ENCODE peak calls at places on chromosomes 13 and 19, in nine cellular contexts. M is neural progenitor cell, Q is A549, A is upper lobe of left lung, S is psoas muscle, V is ovary, U is cardiac muscle cell, R is heart left ventricle, P is AG04450. B is an unnamed sample.

GRCh38 chr13:25330541-25330940 is 29.1 kb downstream of the NUP58 start:
- DNase-seq in M (no peak), Q (no peak), A (no peak), S (no peak), V (no peak), U (peak), R (no peak), P (no peak), B (no peak)

GRCh38 chr13:81779896-81780295 is 1439.0 kb upstream of the SPRY2 start:
- DNase-seq in M (no peak), Q (no peak), A (no peak), S (no peak), V (no peak), U (no peak), R (no peak), P (no peak), B (no peak)

GRCh38 chr13:26965976-26966375 is 205.4 kb upstream of the GPR12 start:
- DNase-seq in M (no peak), Q (no peak), A (no peak), S (peak), V (peak), U (peak), R (peak), P (peak), B (no peak)

GRCh38 chr13:26956532-26957142 is 196.1 kb upstream of the GPR12 start:
- DNase-seq in M (no peak), Q (no peak), A (no peak), S (no peak), V (no peak), U (no peak), R (no peak), P (no peak), B (no peak)

GRCh38 chr13:34076943-34077703 is 259.2 kb downstream of the RFC3 start:
- DNase-seq in M (peak), Q (peak), A (no peak), S (no peak), V (no peak), U (peak), R (no peak), P (no peak), B (no peak)

GRCh38 chr19:48372904-48373303 is 8.7 kb downstream of the SYNGR4 start:
- DNase-seq in M (no peak), Q (no peak), A (no peak), S (no peak), V (no peak), U (no peak), R (no peak), P (no peak), B (peak)

GRCh38 chr19:51821511-51821910 is 26.6 kb downstream of the FPR3 start:
- DNase-seq in M (no peak), Q (no peak), A (no peak), S (no peak), V (no peak), U (no peak), R (no peak), P (no peak), B (no peak)

GRCh38 chr13:101925731-101926130 is 473.3 kb downstream of the ITGBL1 start:
- DNase-seq in M (peak), Q (no peak), A (no peak), S (no peak), V (no peak), U (no peak), R (no peak), P (no peak), B (no peak)

GRCh38 chr13:73715910-73716257 is 418.3 kb downstream of the KLF12 start:
- DNase-seq in M (no peak), Q (no peak), A (no peak), S (no peak), V (no peak), U (no peak), R (no peak), P (no peak), B (peak)

GRCh38 chr13:91185294-91185863 is 162.1 kb upstream of the MIR17HG start:
- DNase-seq in M (peak), Q (no peak), A (no peak), S (no peak), V (no peak), U (peak), R (no peak), P (no peak), B (no peak)

GRCh38 chr13:30846311-30846710 is 59.8 kb upstream of the MEDAG start:
- DNase-seq in M (no peak), Q (no peak), A (no peak), S (no peak), V (no peak), U (peak), R (no peak), P (no peak), B (no peak)

GRCh38 chr19:32230441-32230840 is 115.0 kb upstream of the ZNF507 start:
- DNase-seq in M (no peak), Q (no peak), A (no peak), S (no peak), V (no peak), U (no peak), R (no peak), P (no peak), B (no peak)

GRCh38 chr13:79508224-79508961 is 27.4 kb downstream of the NDFIP2 start:
- DNase-seq in M (no peak), Q (no peak), A (no peak), S (no peak), V (no peak), U (no peak), R (no peak), P (no peak), B (no peak)

GRCh38 chr19:58033741-58034475 is at the start of gene ZSCAN1:
- DNase-seq in M (peak), Q (no peak), A (peak), S (peak), V (peak), U (peak), R (peak), P (no peak), B (no peak)

GRCh38 chr13:108302279-108302678 is 32.8 kb downstream of the TNFSF13B start:
- DNase-seq in M (no peak), Q (no peak), A (no peak), S (no peak), V (no peak), U (no peak), R (no peak), P (no peak), B (no peak)

GRCh38 chr13:98206946-98207345 is 29.9 kb upstream of the RNF113B start:
- DNase-seq in M (no peak), Q (no peak), A (no peak), S (no peak), V (no peak), U (peak), R (no peak), P (peak), B (no peak)

GRCh38 chr19:50551713-50552187 is 16.5 kb downstream of the LRRC4B start:
- DNase-seq in M (peak), Q (no peak), A (no peak), S (no peak), V (no peak), U (peak), R (no peak), P (no peak), B (no peak)

GRCh38 chr19:58268344-58268743 is 10.4 kb upstream of the ZNF8 start:
- DNase-seq in M (no peak), Q (no peak), A (no peak), S (no peak), V (no peak), U (no peak), R (no peak), P (no peak), B (no peak)

GRCh38 chr13:114173753-114174152 is 5.3 kb upstream of the CFAP97D2 start:
- DNase-seq in M (no peak), Q (no peak), A (no peak), S (no peak), V (no peak), U (no peak), R (no peak), P (peak), B (no peak)

GRCh38 chr19:48862827-48863226 is 5.6 kb downstream of the PLEKHA4 start:
- DNase-seq in M (no peak), Q (no peak), A (no peak), S (peak), V (no peak), U (no peak), R (no peak), P (no peak), B (no peak)

GRCh38 chr13:114115796-114116195 is 16.6 kb downstream of the RASA3 start:
- DNase-seq in M (no peak), Q (no peak), A (no peak), S (no peak), V (peak), U (no peak), R (no peak), P (no peak), B (no peak)

GRCh38 chr13:114112231-114112825 is 20.1 kb downstream of the RASA3 start:
- DNase-seq in M (peak), Q (no peak), A (peak), S (peak), V (peak), U (no peak), R (peak), P (no peak), B (no peak)

GRCh38 chr13:44132710-44133109 is 240.9 kb upstream of the SERP2 start:
- DNase-seq in M (no peak), Q (no peak), A (peak), S (peak), V (no peak), U (peak), R (peak), P (no peak), B (no peak)

GRCh38 chr13:79389031-79389430 is 17.0 kb downstream of the RBM26 start:
- DNase-seq in M (no peak), Q (no peak), A (no peak), S (no peak), V (no peak), U (no peak), R (no peak), P (no peak), B (no peak)

GRCh38 chr19:610801-611505 is 21.3 kb downstream of the HCN2 start:
- DNase-seq in M (no peak), Q (no peak), A (peak), S (peak), V (no peak), U (peak), R (peak), P (peak), B (no peak)

GRCh38 chr13:88395804-88396203 is 724.6 kb downstream of the SLITRK5 start:
- DNase-seq in M (no peak), Q (no peak), A (no peak), S (no peak), V (no peak), U (no peak), R (no peak), P (no peak), B (no peak)

GRCh38 chr13:80428344-80429096 is 87.6 kb upstream of the SPRY2 start:
- DNase-seq in M (peak), Q (no peak), A (no peak), S (no peak), V (no peak), U (no peak), R (no peak), P (no peak), B (no peak)

GRCh38 chr19:52585101-52585500 is 15.0 kb downstream of the ZNF701 start:
- DNase-seq in M (no peak), Q (no peak), A (no peak), S (no peak), V (peak), U (no peak), R (peak), P (no peak), B (no peak)

GRCh38 chr19:4889034-4889825 is 13.5 kb downstream of the ARRDC5 start:
- DNase-seq in M (no peak), Q (no peak), A (no peak), S (no peak), V (no peak), U (peak), R (no peak), P (no peak), B (peak)

GRCh38 chr19:57167385-57167784 is at the start of gene DUXA:
- DNase-seq in M (no peak), Q (no peak), A (no peak), S (no peak), V (no peak), U (no peak), R (no peak), P (no peak), B (no peak)

GRCh38 chr19:15195987-15196682 is 4.7 kb downstream of the NOTCH3 start:
- DNase-seq in M (peak), Q (no peak), A (peak), S (no peak), V (no peak), U (peak), R (no peak), P (no peak), B (peak)

GRCh38 chr13:60398438-60398891 is 1.4 kb downstream of the TDRD3 start:
- DNase-seq in M (no peak), Q (no peak), A (no peak), S (no peak), V (no peak), U (no peak), R (no peak), P (no peak), B (no peak)

GRCh38 chr13:60398949-60399589 is 2.0 kb downstream of the TDRD3 start:
- DNase-seq in M (no peak), Q (no peak), A (no peak), S (no peak), V (no peak), U (peak), R (no peak), P (no peak), B (no peak)

GRCh38 chr13:60396783-60397692 is at the start of gene TDRD3:
- DNase-seq in M (peak), Q (peak), A (peak), S (peak), V (peak), U (peak), R (peak), P (peak), B (peak)

GRCh38 chr13:60397693-60398437 is 845 bp downstream of the TDRD3 start:
- DNase-seq in M (peak), Q (peak), A (peak), S (peak), V (peak), U (peak), R (peak), P (peak), B (no peak)

DNA sequence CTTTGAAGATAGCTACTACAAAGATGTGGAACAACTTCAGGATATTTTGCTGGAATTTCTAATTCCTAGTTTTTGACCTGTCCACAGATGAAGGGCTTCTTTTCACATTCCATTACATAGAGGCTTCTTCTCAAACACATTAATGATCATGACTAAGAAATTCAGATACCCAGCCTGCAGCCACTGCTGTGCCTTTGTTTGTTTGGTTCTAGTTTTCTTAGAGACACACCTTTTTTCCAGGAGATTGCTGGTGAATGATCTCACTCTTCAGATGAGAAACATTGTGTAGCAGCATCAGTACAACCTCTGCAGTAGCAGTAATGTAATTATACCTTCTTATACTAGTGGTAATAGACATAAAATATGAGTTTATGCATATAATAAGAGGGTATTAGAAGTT is 5.0 kb downstream of the TDRD3 start:
- DNase-seq in M (no peak), Q (no peak), A (no peak), S (no peak), V (no peak), U (no peak), R (no peak), P (no peak), B (no peak)
- H3K27ac ChIP-seq in M (no peak), Q (no peak), A (no peak), S (no peak), V (no peak), U (no peak), R (no peak), P (no peak), B (peak)

GRCh38 chr13:47112205-47112896 is 215.5 kb upstream of the HTR2A start:
- DNase-seq in M (peak), Q (no peak), A (no peak), S (no peak), V (no peak), U (no peak), R (no peak), P (no peak), B (no peak)

GRCh38 chr13:47114030-47114429 is 217.2 kb upstream of the HTR2A start:
- DNase-seq in M (peak), Q (no peak), A (no peak), S (no peak), V (no peak), U (peak), R (no peak), P (peak), B (no peak)

GRCh38 chr13:47110833-47111240 is 214.0 kb upstream of the HTR2A start:
- DNase-seq in M (no peak), Q (no peak), A (no peak), S (no peak), V (no peak), U (no peak), R (no peak), P (no peak), B (no peak)

GRCh38 chr13:47111499-47111898 is 214.6 kb upstream of the HTR2A start:
- DNase-seq in M (no peak), Q (no peak), A (no peak), S (no peak), V (no peak), U (peak), R (no peak), P (no peak), B (no peak)

GRCh38 chr13:47112900-47113299 is 216.0 kb upstream of the HTR2A start:
- DNase-seq in M (no peak), Q (no peak), A (no peak), S (no peak), V (no peak), U (no peak), R (no peak), P (no peak), B (no peak)
- H3K27ac ChIP-seq in M (peak), Q (no peak), A (no peak), S (no peak), V (no peak), U (no peak), R (no peak), P (no peak), B (no peak)

GRCh38 chr19:34243876-34244578 is 10.3 kb upstream of the GARRE1 start:
- DNase-seq in M (no peak), Q (no peak), A (no peak), S (no peak), V (no peak), U (no peak), R (no peak), P (no peak), B (no peak)
- H3K27ac ChIP-seq in M (no peak), Q (no peak), A (no peak), S (no peak), V (no peak), U (peak), R (no peak), P (no peak), B (no peak)

GRCh38 chr19:28386080-28386869 is 826.7 kb downstream of the UQCRFS1 start:
- DNase-seq in M (no peak), Q (no peak), A (no peak), S (no peak), V (no peak), U (no peak), R (no peak), P (no peak), B (no peak)
- H3K27ac ChIP-seq in M (no peak), Q (no peak), A (no peak), S (no peak), V (no peak), U (no peak), R (no peak), P (no peak), B (no peak)